ENCODE peak calls at places on chromosome 9, in four cellular contexts. N, U, Z and D are unnamed samples.

GRCh38 chr9:134224827-134225154 is 60.4 kb upstream of the RNU6ATAC start:
- DNase-seq in N (no peak), U (no peak), Z (no peak), D (no peak)

GRCh38 chr9:121992571-121993212 is 100.4 kb downstream of the TTLL11 start:
- DNase-seq in N (peak), U (peak), Z (peak), D (peak)

GRCh38 chr9:35908484-35909125 is 685 bp upstream of the SPAAR start:
- DNase-seq in N (no peak), U (no peak), Z (no peak), D (no peak)

GRCh38 chr9:131188986-131189385 is 63.6 kb downstream of the NUP214 start:
- DNase-seq in N (no peak), U (no peak), Z (no peak), D (no peak)

GRCh38 chr9:104831681-104832080 is 67.8 kb downstream of the NIPSNAP3B start:
- DNase-seq in N (no peak), U (no peak), Z (no peak), D (no peak)

GRCh38 chr9:22469928-22470544 is 23.4 kb downstream of the DMRTA1 start:
- DNase-seq in N (no peak), U (no peak), Z (peak), D (peak)

GRCh38 chr9:14645648-14646047 is 47.6 kb downstream of the ZDHHC21 start:
- DNase-seq in N (no peak), U (no peak), Z (no peak), D (no peak)

GRCh38 chr9:98951967-98952366 is 8.3 kb downstream of the COL15A1 start:
- DNase-seq in N (no peak), U (no peak), Z (no peak), D (no peak)

GRCh38 chr9:137114220-137114612 is 317 bp downstream of the DPP7 start:
- DNase-seq in N (no peak), U (no peak), Z (no peak), D (no peak)

GRCh38 chr9:4741365-4742031 is 496 bp upstream of the AK3 start:
- DNase-seq in N (peak), U (no peak), Z (peak), D (no peak)

GRCh38 chr9:22049411-22049810 is 40.3 kb upstream of the CDKN2B start:
- DNase-seq in N (no peak), U (no peak), Z (no peak), D (no peak)

GRCh38 chr9:122551371-122551770 is 1.5 kb upstream of the OR1N2 start:
- DNase-seq in N (no peak), U (no peak), Z (no peak), D (no peak)

GRCh38 chr9:10008101-10008799 is 604.6 kb downstream of the PTPRD start:
- DNase-seq in N (no peak), U (no peak), Z (no peak), D (no peak)

GRCh38 chr9:110095238-110095637 is 112.7 kb downstream of the C9orf152 start:
- DNase-seq in N (no peak), U (no peak), Z (no peak), D (no peak)

GRCh38 chr9:130932220-130933069 is 6.6 kb downstream of the FIBCD1 start:
- DNase-seq in N (peak), U (no peak), Z (no peak), D (no peak)

GRCh38 chr9:27489087-27489876 is 34.8 kb upstream of the IFNK start:
- DNase-seq in N (no peak), U (no peak), Z (no peak), D (no peak)

GRCh38 chr9:16133556-16134227 is 580.8 kb downstream of the CCDC171 start:
- DNase-seq in N (peak), U (no peak), Z (peak), D (peak)

GRCh38 chr9:136437839-136438547 is 1.7 kb downstream of the INPP5E start:
- DNase-seq in N (no peak), U (no peak), Z (no peak), D (no peak)

GRCh38 chr9:77534376-77535057 is 113.6 kb downstream of the GNA14 start:
- DNase-seq in N (no peak), U (no peak), Z (peak), D (no peak)

GRCh38 chr9:17402309-17402708 is 176.6 kb upstream of the SH3GL2 start:
- DNase-seq in N (no peak), U (no peak), Z (peak), D (no peak)

GRCh38 chr9:129671519-129671918 is 6.1 kb downstream of the PRRX2 start:
- DNase-seq in N (peak), U (no peak), Z (no peak), D (no peak)

GRCh38 chr9:4175846-4176245 is 124.0 kb downstream of the GLIS3 start:
- DNase-seq in N (no peak), U (no peak), Z (no peak), D (no peak)

GRCh38 chr9:31574006-31574750 is 810.3 kb upstream of the ACO1 start:
- DNase-seq in N (no peak), U (no peak), Z (no peak), D (no peak)

GRCh38 chr9:93465853-93466252 is 12.5 kb upstream of the FAM120AOS start:
- DNase-seq in N (no peak), U (no peak), Z (no peak), D (no peak)
- TF ChIP-seq TCF7L2 in N (no peak), U (no peak), Z (no peak), D (no peak)

DNA sequence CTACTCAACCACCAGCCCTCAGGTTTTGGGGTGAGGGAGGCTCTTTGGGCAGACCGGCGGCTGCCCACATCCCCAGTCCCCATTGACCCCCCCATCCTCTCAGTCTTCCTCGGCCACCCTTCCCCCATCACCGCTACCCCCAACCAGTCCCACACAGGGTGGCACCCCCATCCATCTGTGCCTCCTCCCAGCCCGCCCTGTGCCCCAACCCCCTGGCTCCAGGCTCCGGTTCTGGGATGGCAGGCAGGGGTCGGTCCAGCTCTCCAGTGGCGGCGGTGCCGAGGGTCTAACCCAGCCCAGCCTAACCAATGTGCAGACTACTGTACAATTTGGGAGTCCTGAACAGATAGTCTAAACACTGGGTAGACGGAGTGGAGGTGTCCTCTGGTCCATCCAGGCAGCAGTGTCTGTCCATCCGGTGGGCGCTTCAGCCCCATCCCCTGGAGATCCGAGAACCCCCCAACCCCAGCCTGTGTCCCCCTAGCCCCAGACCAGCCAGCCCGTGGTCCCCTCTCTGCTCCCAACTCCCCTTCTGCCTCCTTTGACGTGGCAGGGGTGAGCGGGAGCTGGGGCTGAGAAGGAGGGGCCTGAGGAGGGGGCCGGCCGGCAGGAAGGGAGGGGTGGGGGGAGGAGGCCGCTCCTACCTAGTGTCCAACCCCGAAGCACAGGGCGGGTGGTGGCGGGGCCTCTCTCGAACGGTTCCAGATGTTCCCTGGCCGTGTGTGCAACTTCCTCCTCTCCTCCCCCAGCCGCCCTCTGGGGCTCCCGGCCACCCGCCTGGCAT is 31.2 kb downstream of the GOLGA2 start:
- DNase-seq in N (peak), U (no peak), Z (peak), D (no peak)
- TF ChIP-seq TCF7L2 in N (no peak), U (no peak), Z (no peak), D (no peak)

DNA sequence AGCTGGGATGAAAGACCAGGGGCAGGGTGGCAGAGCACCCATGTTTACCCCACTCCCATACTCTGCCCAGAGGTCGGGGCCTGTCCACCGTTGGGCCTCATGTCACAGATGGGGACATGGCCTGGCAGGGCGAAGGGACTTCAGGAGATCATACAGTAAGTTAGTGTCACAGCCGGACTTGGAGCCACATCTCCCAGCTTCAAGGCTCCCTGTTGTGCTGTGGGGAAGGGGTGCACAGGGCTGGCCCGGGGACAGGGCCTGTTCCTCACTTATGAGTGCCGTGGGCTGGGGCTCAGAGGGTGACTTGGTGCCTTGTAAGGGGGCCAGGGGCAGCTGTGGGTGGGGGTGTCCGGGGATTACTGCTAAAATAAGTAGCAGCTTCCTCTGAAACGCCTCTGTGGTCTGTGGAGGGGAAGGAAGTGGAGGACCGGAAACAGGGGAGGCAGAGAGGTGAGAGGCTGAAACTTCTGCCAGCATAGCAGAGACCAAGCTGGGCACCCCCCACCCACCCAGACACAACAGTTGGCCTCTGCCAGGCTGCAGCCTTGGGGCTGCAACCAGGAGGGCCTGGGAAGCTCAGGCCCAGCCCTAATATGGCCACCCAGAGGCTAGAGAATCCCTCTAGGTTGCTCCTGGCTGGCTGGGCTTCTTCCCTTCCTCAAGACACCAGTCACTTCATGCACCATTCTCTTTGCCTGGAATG is 41.1 kb upstream of the NEK6 start:
- DNase-seq in N (no peak), U (no peak), Z (no peak), D (no peak)
- TF ChIP-seq TCF7L2 in N (no peak), U (no peak), Z (no peak), D (no peak)

DNA sequence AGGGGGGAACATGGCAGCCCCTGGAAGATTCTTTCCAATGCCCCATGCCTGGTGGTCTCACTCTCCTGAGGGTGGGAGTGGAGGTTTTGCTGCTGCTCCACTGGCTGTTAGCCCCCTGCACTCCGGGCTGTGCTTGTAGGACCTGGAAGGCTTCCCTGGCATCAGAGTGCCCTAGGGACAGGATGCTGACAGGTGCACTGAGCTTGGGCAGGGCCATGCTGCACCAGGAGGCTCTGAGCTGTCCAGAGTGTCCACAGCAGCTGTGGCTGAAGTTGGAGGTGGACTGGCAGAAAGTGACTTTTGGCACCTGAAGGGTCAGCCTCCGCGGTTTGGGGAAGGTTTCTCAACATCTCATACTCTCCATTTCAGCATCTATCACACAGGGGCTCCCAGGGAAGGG is 249.1 kb downstream of the GADD45G start:
- DNase-seq in N (no peak), U (no peak), Z (no peak), D (no peak)
- TF ChIP-seq TCF7L2 in N (no peak), U (no peak), Z (no peak), D (no peak)

GRCh38 chr9:115170674-115171073 is 52.7 kb upstream of the TNC start:
- DNase-seq in N (no peak), U (no peak), Z (no peak), D (peak)
- TF ChIP-seq TCF7L2 in N (no peak), U (no peak), Z (no peak), D (no peak)

DNA sequence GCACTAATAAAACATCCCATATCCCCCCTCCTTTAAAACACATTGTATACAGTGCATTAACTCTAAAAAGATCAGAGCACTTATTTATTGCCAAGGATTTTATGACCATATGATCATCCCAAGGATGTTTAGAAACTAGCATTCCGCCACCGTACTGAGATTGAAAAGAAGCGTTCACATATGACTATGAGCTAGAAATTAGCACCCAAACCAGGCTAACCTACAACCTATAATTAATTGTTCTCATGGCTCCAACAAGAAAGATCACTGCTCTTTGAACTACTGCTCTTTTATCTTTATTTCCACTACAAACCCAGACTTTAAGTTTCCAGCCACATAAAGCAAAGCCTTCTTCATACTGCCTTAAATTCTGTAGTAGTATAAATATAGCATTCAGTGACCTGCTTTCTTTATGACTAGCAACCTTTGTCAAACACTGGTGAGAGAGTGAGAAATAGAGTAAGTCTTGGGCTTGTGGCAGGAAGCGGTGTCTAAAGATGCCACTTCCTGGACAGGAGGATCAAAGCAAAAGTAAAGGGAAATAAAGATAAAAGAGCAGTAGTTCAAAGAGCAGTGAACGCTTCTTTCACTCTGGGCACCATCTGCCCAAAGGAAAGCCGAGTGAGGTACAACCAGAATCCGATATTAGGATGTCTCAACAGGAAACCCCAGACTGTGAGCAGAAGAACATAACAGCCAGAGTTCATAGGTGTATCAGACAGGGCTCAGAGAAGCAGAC is 151.1 kb upstream of the ERCC6L2 start:
- DNase-seq in N (no peak), U (no peak), Z (peak), D (no peak)
- TF ChIP-seq TCF7L2 in N (no peak), U (no peak), Z (peak), D (no peak)

GRCh38 chr9:125990793-125991220 is 243.6 kb downstream of the PBX3 start:
- DNase-seq in N (no peak), U (no peak), Z (no peak), D (no peak)
- TF ChIP-seq TCF7L2 in N (no peak), U (no peak), Z (no peak), D (no peak)